ENCODE peak calls at places on chromosomes 11 and 22, in five cellular contexts. Y is endodermal cell, V is fibroblast of lung, T is ascending aorta, X is spleen. S is an unnamed sample.

GRCh38 chr22:17845790-17846189 is 71.5 kb upstream of the BID start:
- DNase-seq in V (no peak), X (no peak), T (no peak), Y (no peak), S (no peak)

GRCh38 chr11:110279881-110280280 is 16.5 kb downstream of the RDX start:
- DNase-seq in V (no peak), Y (no peak), T (no peak), X (no peak), S (no peak)

GRCh38 chr11:114651145-114651718 is 27.1 kb upstream of the NXPE2 start:
- DNase-seq in V (no peak), T (no peak), X (no peak), Y (no peak), S (no peak)

GRCh38 chr11:57303280-57303989 is 21.3 kb downstream of the TNKS1BP1 start:
- DNase-seq in T (no peak), V (no peak), X (no peak), Y (peak), S (peak)

GRCh38 chr22:35915477-35916013 is 113.1 kb downstream of the RBFOX2 start:
- DNase-seq in Y (no peak), T (no peak), X (no peak), V (peak), S (peak)

GRCh38 chr11:119206512-119207299 is 567 bp downstream of the CBL start:
- DNase-seq in T (peak), X (peak), V (no peak), Y (no peak), S (peak)

GRCh38 chr11:45994421-45995341 is 72.2 kb downstream of the LARGE2 start:
- DNase-seq in V (peak), Y (peak), X (no peak), T (no peak), S (peak)

GRCh38 chr22:36237462-36238347 is 1.6 kb downstream of the APOL2 start:
- DNase-seq in V (peak), Y (no peak), X (no peak), T (no peak), S (no peak)

GRCh38 chr11:656866-657265 is 19.8 kb downstream of the DRD4 start:
- DNase-seq in T (no peak), X (no peak), V (no peak), Y (no peak), S (no peak)
- H3K4me3 ChIP-seq in T (no peak), X (no peak), V (no peak), Y (no peak), S (no peak)

DNA sequence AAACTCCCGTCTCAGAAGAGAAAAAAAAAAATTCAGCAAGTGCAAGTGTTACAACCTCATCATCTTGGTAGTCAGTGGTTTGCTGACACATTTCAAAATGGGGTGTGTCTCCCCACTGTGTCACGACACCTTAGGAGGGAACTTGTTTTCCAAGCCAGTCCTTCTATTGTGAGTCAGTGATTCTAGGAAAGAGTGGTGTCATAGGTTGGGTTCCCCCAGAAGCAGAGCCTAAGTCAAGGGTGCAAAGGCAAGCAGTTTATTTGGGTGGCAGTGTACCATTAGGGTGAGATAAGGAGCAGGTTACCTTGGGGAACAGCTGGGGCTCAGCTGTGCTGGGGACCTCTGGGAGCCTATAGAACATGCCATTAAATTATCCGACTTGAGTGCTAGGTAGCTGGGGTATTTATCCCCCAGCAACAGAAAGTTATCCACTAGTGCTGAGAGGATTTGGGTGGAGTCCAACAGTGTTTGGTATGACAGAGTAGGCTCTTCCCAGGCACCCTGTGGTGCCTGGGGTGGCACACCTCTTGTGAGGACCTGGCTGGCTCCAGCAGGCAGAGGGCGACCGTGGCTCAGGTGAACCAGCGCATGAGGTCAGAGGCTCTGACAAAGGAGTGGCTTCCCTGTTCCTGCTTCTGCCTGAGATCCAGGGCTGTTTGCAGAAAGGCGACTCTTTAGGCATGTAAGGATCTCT is 41.7 kb downstream of the KIAA1671 start:
- DNase-seq in X (no peak), V (no peak), Y (peak), T (no peak), S (peak)
- TF ChIP-seq CTCF in X (no peak), V (no peak), Y (peak), T (no peak), S (peak)

DNA sequence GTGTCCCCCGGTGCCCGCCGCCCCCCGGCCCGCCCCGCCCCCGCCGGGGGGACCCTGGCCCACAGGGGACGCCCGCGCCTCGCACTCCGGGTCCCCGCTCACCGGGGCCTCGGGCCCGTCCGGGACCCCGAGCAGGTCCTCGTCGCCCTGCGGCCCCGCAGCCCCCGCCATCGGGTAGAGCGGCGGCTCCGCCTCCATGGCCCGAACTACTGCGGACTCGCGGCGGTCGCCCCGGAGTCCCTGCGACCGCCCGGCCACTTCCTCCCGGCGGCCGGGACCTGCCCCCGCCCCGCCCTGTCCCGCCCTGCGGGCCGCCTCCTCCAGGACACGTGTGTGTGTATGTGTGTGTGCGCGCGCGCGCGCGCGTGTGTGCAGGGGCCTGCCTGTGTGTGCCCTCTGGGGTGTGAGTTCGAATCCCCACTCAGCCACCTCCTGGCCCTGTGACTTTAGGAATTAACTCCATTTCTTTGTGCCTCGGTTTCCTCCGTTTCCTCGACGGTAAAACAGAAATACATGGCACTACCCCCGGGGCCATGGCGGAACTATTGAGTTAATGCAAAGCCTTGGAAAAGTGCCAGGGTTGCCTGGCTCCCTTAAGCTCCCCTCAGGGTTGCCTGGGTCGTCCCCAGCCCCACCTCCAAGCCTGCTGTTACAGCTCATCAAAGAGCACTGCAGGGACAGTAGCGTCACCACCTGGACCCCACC is at the start of gene UNC93B1:
- DNase-seq in V (peak), T (peak), Y (peak), X (peak), S (peak)
- H3K4me3 ChIP-seq in V (peak), T (peak), Y (peak), X (peak), S (peak)

GRCh38 chr11:14232652-14233051 is 126.3 kb downstream of the RRAS2 start:
- DNase-seq in X (no peak), T (no peak), V (no peak), Y (peak), S (no peak)
- TF ChIP-seq CTCF in X (no peak), T (no peak), V (peak), Y (peak), S (peak)

DNA sequence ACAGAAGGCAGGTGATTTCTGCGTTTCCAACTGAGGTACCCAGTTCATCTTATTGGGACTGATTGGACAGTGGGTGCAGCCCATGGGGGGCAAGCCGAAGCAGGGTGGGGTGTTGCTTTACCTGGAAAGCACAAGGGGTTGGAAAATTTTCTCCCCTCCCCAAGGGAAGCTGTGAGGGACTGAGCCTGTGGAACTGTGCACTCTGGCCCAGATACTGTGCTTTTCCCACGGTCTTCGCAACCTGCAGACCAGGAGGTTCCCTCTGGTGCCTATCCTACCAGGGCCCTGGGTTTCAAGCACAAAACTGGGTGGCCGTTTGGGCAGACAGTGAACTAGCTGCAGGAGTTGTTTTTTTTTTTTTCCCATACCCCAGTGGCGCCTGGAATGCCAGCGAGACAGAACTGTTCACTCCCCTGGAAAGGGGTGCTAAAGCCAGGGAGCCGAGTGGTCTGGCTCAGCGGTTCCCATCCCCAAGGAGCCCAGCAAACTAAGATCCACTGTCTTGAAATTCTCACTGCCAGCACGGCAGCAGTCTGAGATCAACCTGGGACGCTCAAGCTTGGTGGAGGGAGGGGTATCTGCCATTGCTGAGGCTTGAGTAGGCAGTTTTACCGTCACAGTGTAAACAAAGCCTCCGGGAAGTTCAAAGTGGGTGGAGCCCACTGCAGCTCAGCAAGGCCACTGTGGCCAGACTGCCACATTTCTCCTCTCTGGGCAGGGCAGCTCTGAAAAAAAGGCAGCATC is 97.2 kb downstream of the JRKL start:
- DNase-seq in X (no peak), Y (peak), V (peak), T (no peak), S (peak)
- H3K4me3 ChIP-seq in X (no peak), Y (no peak), V (no peak), T (no peak), S (no peak)

DNA sequence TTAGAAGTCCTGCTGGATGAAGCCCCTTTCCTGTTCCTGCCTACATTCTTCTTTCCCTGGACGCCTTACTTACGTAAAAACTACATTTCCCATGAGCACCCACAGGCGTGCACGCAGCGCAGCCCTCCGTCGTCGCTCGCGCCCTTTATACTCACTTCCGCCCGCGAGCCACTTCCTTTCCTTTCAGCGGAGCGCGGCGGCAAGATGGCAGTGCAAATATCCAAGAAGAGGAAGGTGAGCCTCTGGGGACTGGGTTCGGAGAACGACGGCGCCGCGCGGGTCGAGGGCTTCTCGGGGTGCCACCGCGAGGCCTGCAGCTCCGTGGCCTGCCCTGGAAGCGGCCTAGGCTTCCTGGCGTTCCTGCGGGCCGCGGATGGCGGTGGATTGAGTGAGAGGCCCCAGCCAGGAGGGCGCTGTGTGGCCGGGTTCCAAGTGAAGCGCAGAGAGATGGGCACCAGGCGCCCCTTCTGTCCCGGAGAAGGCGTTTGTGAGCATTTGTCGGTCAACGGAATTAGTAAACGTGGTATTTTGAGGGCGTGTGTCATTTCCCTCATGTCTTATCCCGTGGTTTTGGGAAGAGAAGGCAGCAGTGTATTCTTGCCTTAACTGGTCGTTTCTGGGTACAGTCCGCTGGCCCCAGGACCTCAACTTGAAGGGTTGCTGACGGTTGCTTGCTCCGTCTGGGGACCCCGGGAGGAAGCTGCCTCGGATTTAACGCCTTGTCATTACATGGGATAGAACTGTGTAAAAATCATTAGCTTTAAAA is at the start of gene RPS3:
- DNase-seq in X (peak), T (peak), V (peak), Y (peak), S (peak)
- TF ChIP-seq CTCF in X (no peak), T (no peak), V (no peak), Y (peak), S (peak)

S was measured in epithelial cell of esophagus.